ENCODE peak calls at places on chromosomes 13 and 19, in four cellular contexts. D is A549, I is tibial nerve, Y is esophagus muscularis mucosa. L is an unnamed sample. For H3K4me1, the result is how much of the 10 kb centered on the place peaks cover.

GRCh38 chr13:107976628-107977027 is 238.7 kb downstream of the LIG4 start:
- DNase-seq in D (no peak), Y (no peak), I (no peak), L (no peak)

GRCh38 chr13:45333973-45334922 is 6.7 kb downstream of the TPT1 start:
- DNase-seq in D (no peak), Y (no peak), I (no peak), L (no peak)

GRCh38 chr13:110424596-110425443 is 117.7 kb downstream of the COL4A2 start:
- DNase-seq in I (no peak), Y (no peak), D (no peak), L (no peak)

GRCh38 chr13:26555413-26555812 is 2.1 kb upstream of the WASF3 start:
- DNase-seq in I (no peak), D (no peak), Y (no peak), L (no peak)

GRCh38 chr19:12867120-12868099 is 13.8 kb downstream of the DNASE2 start:
- DNase-seq in D (peak), I (no peak), Y (no peak), L (no peak)

GRCh38 chr13:24050796-24051715 is 109.5 kb upstream of the SPATA13 start:
- DNase-seq in Y (no peak), D (no peak), I (no peak), L (no peak)

GRCh38 chr19:48341006-48341405 is 15.7 kb downstream of the EMP3 start:
- DNase-seq in Y (no peak), D (no peak), I (no peak), L (no peak)

GRCh38 chr13:24042710-24043440 is 117.6 kb upstream of the SPATA13 start:
- DNase-seq in Y (no peak), D (no peak), I (no peak), L (no peak)

GRCh38 chr13:46839399-46839798 is 42.4 kb upstream of the ESD start:
- DNase-seq in I (no peak), D (no peak), Y (no peak), L (no peak)

GRCh38 chr19:6048808-6049405 is 61.4 kb downstream of the RFX2 start:
- DNase-seq in Y (peak), I (peak), D (peak), L (peak)

GRCh38 chr13:25886438-25887214 is 165.2 kb downstream of the SHISA2 start:
- DNase-seq in D (no peak), I (no peak), Y (no peak), L (no peak)

GRCh38 chr19:17765069-17765618 is 13.9 kb downstream of the FCHO1 start:
- DNase-seq in I (peak), Y (no peak), D (peak), L (peak)

GRCh38 chr13:98403076-98403475 is 173.8 kb downstream of the STK24 start:
- DNase-seq in Y (no peak), I (no peak), D (no peak), L (no peak)

GRCh38 chr19:16361926-16362325 is 37.3 kb downstream of the KLF2 start:
- DNase-seq in Y (no peak), I (no peak), D (no peak), L (no peak)

GRCh38 chr13:102359264-102359663 is 42.6 kb downstream of the FGF14 start:
- DNase-seq in D (no peak), I (no peak), Y (no peak), L (no peak)

GRCh38 chr13:36344173-36344572 is 2.0 kb downstream of the SPART start:
- DNase-seq in I (no peak), D (peak), Y (no peak), L (no peak)

GRCh38 chr13:22050951-22051563 is 380.2 kb downstream of the FGF9 start:
- DNase-seq in D (no peak), Y (peak), I (no peak), L (no peak)

GRCh38 chr13:35531551-35531950 is 55.1 kb upstream of the MAB21L1 start:
- DNase-seq in D (no peak), Y (no peak), I (no peak), L (no peak)

GRCh38 chr13:38340624-38341023 is 9.0 kb upstream of the UFM1 start:
- DNase-seq in I (no peak), Y (no peak), D (no peak), L (no peak)

GRCh38 chr13:74930402-74931165 is 551.4 kb downstream of the TBC1D4 start:
- DNase-seq in Y (no peak), D (no peak), I (no peak), L (no peak)

GRCh38 chr19:10688545-10689280 is 12.5 kb upstream of the QTRT1 start:
- DNase-seq in I (no peak), D (no peak), Y (no peak), L (no peak)

GRCh38 chr13:53151692-53152421 is 123.2 kb downstream of the OLFM4 start:
- DNase-seq in D (peak), Y (no peak), I (peak), L (no peak)

GRCh38 chr19:56701895-56702294 is 30.3 kb upstream of the ZNF835 start:
- DNase-seq in I (no peak), Y (no peak), D (no peak), L (no peak)

GRCh38 chr13:40057228-40057627 is 401.8 kb downstream of the COG6 start:
- DNase-seq in Y (no peak), I (no peak), D (no peak), L (no peak)

GRCh38 chr19:58559275-58560006 is 1.0 kb upstream of the UBE2M start:
- DNase-seq in I (peak), D (peak), Y (peak), L (peak)

GRCh38 chr19:43534811-43535761 is 2.1 kb downstream of the ZNF575 start:
- DNase-seq in D (peak), Y (no peak), I (peak), L (peak)

GRCh38 chr19:8459520-8460260 is 14.9 kb downstream of the HNRNPM start:
- DNase-seq in I (no peak), Y (no peak), D (peak), L (no peak)

GRCh38 chr19:8457802-8458201 is 13.0 kb downstream of the HNRNPM start:
- DNase-seq in Y (no peak), D (no peak), I (no peak), L (no peak)

GRCh38 chr19:8457209-8457608 is 12.4 kb downstream of the HNRNPM start:
- DNase-seq in D (no peak), I (no peak), Y (no peak), L (peak)

GRCh38 chr19:8459095-8459494 is 14.3 kb downstream of the HNRNPM start:
- DNase-seq in Y (no peak), I (no peak), D (no peak), L (no peak)

DNA sequence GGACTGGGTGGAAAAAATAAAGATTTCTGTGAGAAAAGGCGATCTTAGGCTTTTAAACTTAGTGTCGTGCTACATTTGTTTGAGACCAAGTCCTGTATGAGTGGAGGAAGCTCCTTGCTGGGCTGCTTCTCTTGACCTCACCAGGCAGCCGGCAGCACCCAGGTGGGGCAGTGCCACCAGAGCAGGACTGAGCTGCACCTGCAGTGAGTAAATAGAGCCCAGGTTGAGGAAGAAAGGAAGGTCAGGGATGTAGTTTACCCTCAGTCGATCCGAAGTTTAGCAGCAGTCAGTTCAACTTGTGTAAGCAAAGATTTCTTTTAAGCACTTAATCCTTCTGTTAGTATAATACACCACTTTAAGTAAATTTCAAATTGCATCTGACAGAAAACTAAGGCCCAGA is 13.6 kb downstream of the HNRNPM start:
- DNase-seq in I (no peak), Y (no peak), D (no peak), L (no peak)
- H3K4me1 ChIP-seq in I (half or more), Y (half or more), D (half or more), L (under half)

GRCh38 chr13:113819731-113820715 is 43.9 kb downstream of the GAS6 start:
- DNase-seq in I (no peak), Y (no peak), D (no peak), L (no peak)

GRCh38 chr13:113821847-113822246 is 42.0 kb downstream of the GAS6 start:
- DNase-seq in I (no peak), Y (no peak), D (no peak), L (no peak)

GRCh38 chr13:113822266-113822665 is 41.6 kb downstream of the GAS6 start:
- DNase-seq in D (no peak), I (no peak), Y (no peak), L (no peak)

GRCh38 chr13:113819341-113819730 is 44.5 kb downstream of the GAS6 start:
- DNase-seq in Y (no peak), I (no peak), D (no peak), L (no peak)

GRCh38 chr13:113820813-113821651 is 42.8 kb downstream of the GAS6 start:
- DNase-seq in Y (peak), D (peak), I (peak), L (peak)
- TF ChIP-seq EP300 in Y (peak), D (no peak), I (no peak), L (peak)

DNA sequence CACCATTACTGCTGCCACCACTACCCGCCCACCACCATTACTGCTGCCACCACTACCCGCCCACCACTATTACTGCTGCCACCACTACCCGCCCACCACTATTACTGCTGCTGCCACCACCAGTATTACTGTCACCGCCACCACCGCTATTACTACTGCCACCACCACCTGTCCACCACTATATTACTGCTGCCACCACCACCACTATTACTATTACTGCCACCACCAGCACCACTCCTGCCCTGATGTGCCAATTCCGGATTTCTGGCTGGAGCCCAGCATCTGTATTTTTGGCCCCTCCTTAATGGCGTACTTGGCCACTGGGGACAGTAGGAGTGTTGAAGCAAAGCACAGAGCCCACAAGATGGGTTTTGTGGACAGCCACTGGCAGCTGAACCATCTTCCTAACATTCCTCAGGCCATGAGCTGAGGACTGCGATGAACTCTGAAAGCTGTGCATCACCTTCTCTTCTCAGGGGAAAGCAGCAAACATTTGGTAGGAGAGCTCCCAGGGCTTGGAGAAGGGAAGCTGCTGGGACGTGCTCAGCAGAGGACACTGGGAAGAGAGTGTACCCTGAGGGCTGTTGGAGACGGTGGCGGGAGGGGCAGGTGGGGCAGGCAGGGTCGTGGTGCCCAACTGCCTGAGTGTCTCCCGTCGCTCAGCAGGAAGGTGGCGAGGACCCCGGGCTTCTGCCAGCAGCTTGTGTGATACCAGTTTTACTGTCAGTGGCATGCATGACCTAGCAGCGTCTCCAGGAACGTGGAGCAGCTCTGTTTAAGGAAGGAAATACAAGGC is 23.0 kb downstream of the CUL4A start:
- DNase-seq in D (no peak), Y (no peak), I (no peak), L (no peak)
- H3K4me3 ChIP-seq in D (no peak), Y (no peak), I (no peak), L (no peak)

DNA sequence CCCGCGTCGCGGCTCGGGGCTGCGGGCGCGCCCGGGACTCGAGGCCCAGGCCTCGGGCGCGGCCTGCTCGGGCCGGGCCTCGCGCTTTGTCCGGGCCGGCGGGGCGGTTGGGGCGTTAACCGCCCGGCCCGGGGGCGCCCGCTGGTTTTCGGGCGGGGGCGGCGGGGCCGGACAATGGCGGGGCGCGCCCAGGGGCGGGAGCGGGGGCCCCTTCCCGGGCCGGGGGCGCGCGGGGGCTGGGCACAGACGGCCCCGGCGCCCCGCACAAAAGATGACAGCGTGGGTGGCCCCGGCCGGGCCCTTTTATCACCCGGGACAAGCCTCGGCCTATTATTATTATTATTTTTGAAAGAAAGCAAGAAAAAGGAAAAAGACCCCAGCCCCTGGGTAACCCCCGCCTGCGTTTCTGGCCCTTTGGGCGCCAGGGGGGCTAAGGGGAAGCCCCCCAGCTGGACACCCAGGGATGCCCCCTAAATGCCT is 419 bp downstream of the KDM4B start:
- DNase-seq in I (no peak), D (no peak), Y (no peak), L (no peak)
- H3K4me1 ChIP-seq in I (under half), D (under half), Y (half or more), L (under half)

GRCh38 chr13:83215627-83216026 is 666.6 kb downstream of the SLITRK1 start:
- DNase-seq in Y (no peak), D (no peak), I (no peak), L (no peak)

GRCh38 chr13:83219832-83220231 is 662.4 kb downstream of the SLITRK1 start:
- DNase-seq in Y (no peak), I (no peak), D (no peak), L (no peak)

GRCh38 chr13:83220241-83220640 is 662.0 kb downstream of the SLITRK1 start:
- DNase-seq in I (no peak), D (no peak), Y (no peak), L (no peak)

GRCh38 chr13:83214452-83214851 is 667.8 kb downstream of the SLITRK1 start:
- DNase-seq in Y (no peak), I (no peak), D (no peak), L (no peak)

DNA sequence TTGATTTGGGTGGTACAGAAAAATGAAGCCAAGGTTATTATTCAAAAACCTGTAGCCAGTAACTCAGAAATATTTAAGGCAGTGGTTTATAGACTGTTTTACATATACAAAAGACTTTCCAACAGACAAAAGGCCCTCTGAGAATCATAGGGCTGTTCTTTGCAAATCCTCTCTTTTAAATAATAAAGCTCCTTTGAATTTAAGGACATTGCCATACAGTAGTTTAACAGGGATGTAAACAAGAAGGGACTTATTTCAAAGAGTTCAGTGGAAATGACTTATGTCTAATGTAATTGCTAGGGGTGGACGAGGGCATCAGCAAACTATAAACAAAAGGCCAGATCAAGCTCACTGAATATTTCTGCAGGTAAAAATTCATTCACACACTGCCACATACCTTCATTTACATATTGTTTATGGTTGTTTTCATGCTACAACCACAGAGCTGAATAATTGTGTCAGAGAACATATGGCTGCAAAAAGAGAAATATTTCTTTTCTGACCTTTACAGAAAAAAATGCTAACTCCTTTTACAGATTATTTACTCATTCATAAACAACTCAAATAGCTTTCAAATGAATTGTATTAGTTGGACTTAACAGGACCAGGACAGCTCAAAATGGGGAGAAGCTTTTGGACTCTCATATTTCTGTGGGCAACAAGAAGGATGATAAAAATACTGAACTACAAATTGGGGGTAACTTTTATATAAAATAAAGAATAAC is 665.6 kb downstream of the SLITRK1 start:
- DNase-seq in D (no peak), Y (no peak), I (no peak), L (no peak)
- TF ChIP-seq EP300 in D (no peak), Y (no peak), I (no peak), L (no peak)

DNA sequence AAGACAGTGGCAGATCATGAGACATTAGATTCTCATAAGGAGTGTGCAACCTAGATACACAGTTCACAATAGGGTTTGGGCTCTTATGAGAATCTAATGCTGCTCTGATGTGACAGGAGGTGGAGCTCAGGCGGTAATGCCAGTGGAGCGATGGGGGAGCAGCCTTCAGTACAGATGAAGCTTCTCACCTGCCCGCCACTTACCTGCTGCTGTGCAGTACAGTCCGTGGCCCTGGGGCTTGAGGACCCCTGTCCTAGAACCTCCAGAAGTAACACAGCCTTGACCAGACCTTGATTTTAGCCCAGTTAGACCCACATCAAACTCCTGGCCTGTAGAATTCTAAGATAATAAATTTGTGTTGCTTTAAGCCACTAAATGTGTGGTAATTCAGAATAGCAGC is 215.1 kb upstream of the MIR17HG start:
- DNase-seq in I (no peak), D (no peak), Y (no peak), L (no peak)
- H3K4me3 ChIP-seq in I (no peak), D (no peak), Y (no peak), L (no peak)

DNA sequence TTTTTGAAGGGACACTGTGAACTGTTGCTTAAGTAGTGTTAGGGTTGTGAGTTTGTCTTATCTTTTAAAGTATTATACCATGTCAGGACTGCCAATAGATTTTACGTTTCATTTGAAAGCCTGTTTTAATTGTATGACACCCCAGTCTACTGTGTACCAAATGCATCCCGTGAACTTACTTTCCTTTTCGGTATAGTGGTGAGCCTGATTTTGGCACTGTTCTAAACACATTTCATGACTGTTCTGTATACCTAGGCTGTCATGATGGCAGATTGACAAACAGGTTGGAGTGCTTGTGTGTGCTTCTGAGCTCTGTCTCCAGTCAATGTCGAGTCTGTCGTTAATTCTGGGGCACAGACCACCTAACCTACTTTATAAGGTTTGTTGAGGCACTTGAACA is 740 bp downstream of the PCCA start:
- DNase-seq in I (no peak), Y (no peak), D (no peak), L (no peak)
- H3K4me1 ChIP-seq in I (under half), Y (under half), D (under half), L (under half)

GRCh38 chr19:35628565-35629331 is at the start of gene RBM42:
- DNase-seq in I (peak), D (peak), Y (peak), L (peak)
- TF ChIP-seq EP300 in I (peak), D (no peak), Y (no peak), L (no peak)

L was measured in sigmoid colon.